ENCODE peak calls at places on chromosomes 1 and 21, in six cellular contexts. H is NCI-H2081, C is LoVo, U is lower lobe of right lung, S is hepatic stellate cell, O is germinal center. E is an unnamed sample.

GRCh38 chr1:171397851-171398469 is 84.0 kb downstream of the FMO4 start:
- DNase-seq in H (no peak), C (no peak), U (no peak), S (no peak), O (no peak), E (no peak)

GRCh38 chr1:118160825-118161224 is 24.2 kb downstream of the SPAG17 start:
- DNase-seq in H (no peak), C (no peak), U (no peak), S (no peak), O (no peak), E (no peak)

GRCh38 chr1:22104865-22105437 is 37.9 kb downstream of the WNT4 start:
- DNase-seq in H (no peak), C (no peak), U (no peak), S (no peak), O (no peak), E (no peak)

GRCh38 chr1:54284781-54285563 is 85.0 kb downstream of the MRPL37 start:
- DNase-seq in H (no peak), C (no peak), U (no peak), S (no peak), O (no peak), E (no peak)

GRCh38 chr1:11882814-11883538 is 24.2 kb upstream of the NPPB start:
- DNase-seq in H (no peak), C (no peak), U (peak), S (no peak), O (no peak), E (no peak)

GRCh38 chr21:36164427-36164784 is 7.8 kb downstream of the DOP1B start:
- DNase-seq in H (peak), C (no peak), U (no peak), S (no peak), O (no peak), E (no peak)

GRCh38 chr1:165451696-165452095 is 6.8 kb upstream of the RXRG start:
- DNase-seq in H (no peak), C (no peak), U (no peak), S (no peak), O (no peak), E (no peak)

GRCh38 chr1:44347280-44347679 is 7.8 kb downstream of the ERI3 start:
- DNase-seq in H (no peak), C (no peak), U (no peak), S (no peak), O (no peak), E (no peak)

GRCh38 chr21:34962586-34963222 is 86.4 kb downstream of the RUNX1 start:
- DNase-seq in H (no peak), C (no peak), U (no peak), S (no peak), O (no peak), E (no peak)

GRCh38 chr1:3279182-3279470 is 175.3 kb upstream of the ARHGEF16 start:
- DNase-seq in H (no peak), C (no peak), U (no peak), S (no peak), O (no peak), E (no peak)

GRCh38 chr1:14738235-14738634 is 139.8 kb downstream of the KAZN start:
- DNase-seq in H (peak), C (no peak), U (no peak), S (no peak), O (no peak), E (no peak)

GRCh38 chr1:63319069-63320023 is 3.0 kb upstream of the FOXD3 start:
- DNase-seq in H (no peak), C (no peak), U (no peak), S (no peak), O (no peak), E (no peak)

GRCh38 chr21:31342328-31342727 is 1.7 kb downstream of the TIAM1 start:
- DNase-seq in H (no peak), C (no peak), U (no peak), S (no peak), O (no peak), E (no peak)

GRCh38 chr1:67489643-67490042 is 59.4 kb upstream of the SERBP1 start:
- DNase-seq in H (no peak), C (no peak), U (no peak), S (no peak), O (peak), E (no peak)

GRCh38 chr1:5831600-5832335 is 160.5 kb downstream of the NPHP4 start:
- DNase-seq in H (no peak), C (no peak), U (no peak), S (no peak), O (no peak), E (peak)

GRCh38 chr1:8408151-8408839 is 90.4 kb downstream of the SLC45A1 start:
- DNase-seq in H (no peak), C (peak), U (no peak), S (no peak), O (no peak), E (no peak)

GRCh38 chr1:203381151-203381751 is 30.3 kb upstream of the FMOD start:
- DNase-seq in H (no peak), C (no peak), U (no peak), S (no peak), O (peak), E (no peak)

GRCh38 chr1:18819211-18819610 is 40.2 kb downstream of the TAS1R2 start:
- DNase-seq in H (no peak), C (no peak), U (no peak), S (no peak), O (no peak), E (no peak)

GRCh38 chr1:96445296-96445695 is 276.3 kb upstream of the PTBP2 start:
- DNase-seq in H (no peak), C (no peak), U (no peak), S (no peak), O (no peak), E (no peak)

GRCh38 chr21:37153193-37153934 is 80.3 kb downstream of the TTC3 start:
- DNase-seq in H (no peak), C (peak), U (no peak), S (no peak), O (no peak), E (no peak)

GRCh38 chr1:8364528-8365442 is 46.9 kb downstream of the SLC45A1 start:
- DNase-seq in H (no peak), C (no peak), U (peak), S (no peak), O (no peak), E (no peak)

GRCh38 chr1:224524679-224525078 is 90.1 kb upstream of the WDR26 start:
- DNase-seq in H (no peak), C (no peak), U (no peak), S (peak), O (no peak), E (no peak)

GRCh38 chr1:84715620-84716019 is 25.4 kb upstream of the SSX2IP start:
- DNase-seq in H (peak), C (no peak), U (no peak), S (no peak), O (no peak), E (no peak)

GRCh38 chr1:175725684-175726083 is 17.7 kb downstream of the TNR start:
- DNase-seq in H (no peak), C (peak), U (no peak), S (no peak), O (no peak), E (no peak)

GRCh38 chr1:227210604-227211003 is 107.7 kb downstream of the CDC42BPA start:
- DNase-seq in H (no peak), C (no peak), U (no peak), S (no peak), O (no peak), E (no peak)

GRCh38 chr1:53603431-53603830 is 135.5 kb downstream of the GLIS1 start:
- DNase-seq in H (no peak), C (no peak), U (no peak), S (no peak), O (no peak), E (no peak)

GRCh38 chr1:15788624-15789301 is 18.7 kb downstream of the UQCRHL start:
- DNase-seq in H (no peak), C (no peak), U (no peak), S (no peak), O (no peak), E (no peak)

GRCh38 chr1:30612666-30613065 is 110.7 kb downstream of the MATN1 start:
- DNase-seq in H (no peak), C (no peak), U (no peak), S (no peak), O (no peak), E (no peak)

GRCh38 chr1:195894411-195894810 is 713.8 kb downstream of the KCNT2 start:
- DNase-seq in H (no peak), C (no peak), U (no peak), S (no peak), O (no peak), E (no peak)

GRCh38 chr1:81670286-81670685 is 130.4 kb upstream of the ADGRL2 start:
- DNase-seq in H (peak), C (no peak), U (peak), S (peak), O (no peak), E (no peak)

GRCh38 chr1:215526147-215526845 is 40.8 kb upstream of the KCTD3 start:
- DNase-seq in H (peak), C (peak), U (no peak), S (peak), O (peak), E (no peak)

GRCh38 chr21:33480481-33481103 is 818 bp upstream of the TMEM50B start:
- DNase-seq in H (no peak), C (no peak), U (no peak), S (no peak), O (no peak), E (no peak)

GRCh38 chr1:215003686-215004085 is 78.9 kb upstream of the KCNK2 start:
- DNase-seq in H (no peak), C (no peak), U (no peak), S (no peak), O (no peak), E (no peak)

GRCh38 chr21:44969965-44970755 is 30.3 kb downstream of the SLX9 start:
- DNase-seq in H (no peak), C (no peak), U (no peak), S (peak), O (no peak), E (no peak)

GRCh38 chr1:43611950-43612349 is 38.0 kb upstream of the KDM4A start:
- DNase-seq in H (no peak), C (no peak), U (no peak), S (no peak), O (no peak), E (no peak)

GRCh38 chr1:25658791-25659431 is 42.3 kb downstream of the MAN1C1 start:
- DNase-seq in H (no peak), C (no peak), U (no peak), S (no peak), O (no peak), E (no peak)

GRCh38 chr1:208172389-208173140 is 71.6 kb downstream of the PLXNA2 start:
- DNase-seq in H (no peak), C (no peak), U (no peak), S (no peak), O (no peak), E (no peak)

GRCh38 chr1:3069491-3070303 is 694 bp downstream of the PRDM16 start:
- DNase-seq in H (no peak), C (peak), U (peak), S (peak), O (no peak), E (peak)